ENCODE peak calls at places on chromosomes 1 and 21, in eight cellular contexts. One of them, this sample, is unnamed.

GRCh38 chr1:48291421-48291820 is 68.9 kb downstream of the SLC5A9 start:
- DNase-seq in lower leg skin: no peak
- DNase-seq in cardiac fibroblast: no peak
- DNase-seq in brain microvascular endothelial cell: no peak
- DNase-seq in astrocyte: no peak
- DNase-seq in endodermal cell: no peak
- DNase-seq in right lobe of liver: no peak
- DNase-seq in omental fat pad: no peak
- DNase-seq in this sample: no peak

GRCh38 chr1:152962876-152963415 is 7.5 kb upstream of the SPRR4 start:
- DNase-seq in lower leg skin: peak
- DNase-seq in cardiac fibroblast: no peak
- DNase-seq in brain microvascular endothelial cell: no peak
- DNase-seq in astrocyte: no peak
- DNase-seq in endodermal cell: no peak
- DNase-seq in right lobe of liver: no peak
- DNase-seq in omental fat pad: no peak
- DNase-seq in this sample: no peak

GRCh38 chr1:17591814-17592430 is 52.4 kb downstream of the ARHGEF10L start:
- DNase-seq in lower leg skin: no peak
- DNase-seq in cardiac fibroblast: no peak
- DNase-seq in brain microvascular endothelial cell: no peak
- DNase-seq in astrocyte: no peak
- DNase-seq in endodermal cell: no peak
- DNase-seq in right lobe of liver: peak
- DNase-seq in omental fat pad: no peak
- DNase-seq in this sample: no peak

GRCh38 chr21:14901482-14901958 is 163.3 kb downstream of the NRIP1 start:
- DNase-seq in lower leg skin: no peak
- DNase-seq in cardiac fibroblast: peak
- DNase-seq in brain microvascular endothelial cell: peak
- DNase-seq in astrocyte: peak
- DNase-seq in endodermal cell: no peak
- DNase-seq in right lobe of liver: no peak
- DNase-seq in omental fat pad: no peak
- DNase-seq in this sample: no peak

GRCh38 chr1:229047161-229047840 is 223.6 kb upstream of the RAB4A start:
- DNase-seq in lower leg skin: no peak
- DNase-seq in cardiac fibroblast: no peak
- DNase-seq in brain microvascular endothelial cell: no peak
- DNase-seq in astrocyte: no peak
- DNase-seq in endodermal cell: no peak
- DNase-seq in right lobe of liver: no peak
- DNase-seq in omental fat pad: no peak
- DNase-seq in this sample: no peak

GRCh38 chr21:45347712-45348477 is 57.1 kb upstream of the COL18A1 start:
- DNase-seq in lower leg skin: no peak
- DNase-seq in cardiac fibroblast: peak
- DNase-seq in brain microvascular endothelial cell: no peak
- DNase-seq in astrocyte: no peak
- DNase-seq in endodermal cell: peak
- DNase-seq in right lobe of liver: no peak
- DNase-seq in omental fat pad: no peak
- DNase-seq in this sample: no peak

GRCh38 chr21:34651032-34651431 is 17.8 kb upstream of the CLIC6 start:
- DNase-seq in lower leg skin: no peak
- DNase-seq in cardiac fibroblast: no peak
- DNase-seq in brain microvascular endothelial cell: no peak
- DNase-seq in astrocyte: no peak
- DNase-seq in endodermal cell: no peak
- DNase-seq in right lobe of liver: no peak
- DNase-seq in omental fat pad: no peak
- DNase-seq in this sample: no peak

GRCh38 chr1:78348526-78349284 is 142.1 kb upstream of the PTGFR start:
- DNase-seq in lower leg skin: no peak
- DNase-seq in cardiac fibroblast: peak
- DNase-seq in brain microvascular endothelial cell: peak
- DNase-seq in astrocyte: peak
- DNase-seq in endodermal cell: no peak
- DNase-seq in right lobe of liver: no peak
- DNase-seq in omental fat pad: no peak
- DNase-seq in this sample: no peak

GRCh38 chr1:1631793-1632420 is at the start of gene MMP23B:
- DNase-seq in lower leg skin: no peak
- DNase-seq in cardiac fibroblast: no peak
- DNase-seq in brain microvascular endothelial cell: no peak
- DNase-seq in astrocyte: no peak
- DNase-seq in endodermal cell: peak
- DNase-seq in right lobe of liver: no peak
- DNase-seq in omental fat pad: no peak
- DNase-seq in this sample: no peak

GRCh38 chr1:99682291-99682751 is 36.4 kb downstream of the PALMD start:
- DNase-seq in lower leg skin: no peak
- DNase-seq in cardiac fibroblast: peak
- DNase-seq in brain microvascular endothelial cell: peak
- DNase-seq in astrocyte: peak
- DNase-seq in endodermal cell: no peak
- DNase-seq in right lobe of liver: no peak
- DNase-seq in omental fat pad: no peak
- DNase-seq in this sample: no peak

GRCh38 chr1:99691175-99691574 is 45.3 kb downstream of the PALMD start:
- DNase-seq in lower leg skin: no peak
- DNase-seq in cardiac fibroblast: peak
- DNase-seq in brain microvascular endothelial cell: no peak
- DNase-seq in astrocyte: no peak
- DNase-seq in endodermal cell: no peak
- DNase-seq in right lobe of liver: no peak
- DNase-seq in omental fat pad: no peak
- DNase-seq in this sample: no peak

GRCh38 chr1:99680258-99680657 is 34.3 kb downstream of the PALMD start:
- DNase-seq in lower leg skin: no peak
- DNase-seq in cardiac fibroblast: peak
- DNase-seq in brain microvascular endothelial cell: peak
- DNase-seq in astrocyte: peak
- DNase-seq in endodermal cell: no peak
- DNase-seq in right lobe of liver: no peak
- DNase-seq in omental fat pad: no peak
- DNase-seq in this sample: no peak

GRCh38 chr1:99681583-99681982 is 35.7 kb downstream of the PALMD start:
- DNase-seq in lower leg skin: no peak
- DNase-seq in cardiac fibroblast: peak
- DNase-seq in brain microvascular endothelial cell: peak
- DNase-seq in astrocyte: no peak
- DNase-seq in endodermal cell: no peak
- DNase-seq in right lobe of liver: no peak
- DNase-seq in omental fat pad: no peak
- DNase-seq in this sample: no peak

DNA sequence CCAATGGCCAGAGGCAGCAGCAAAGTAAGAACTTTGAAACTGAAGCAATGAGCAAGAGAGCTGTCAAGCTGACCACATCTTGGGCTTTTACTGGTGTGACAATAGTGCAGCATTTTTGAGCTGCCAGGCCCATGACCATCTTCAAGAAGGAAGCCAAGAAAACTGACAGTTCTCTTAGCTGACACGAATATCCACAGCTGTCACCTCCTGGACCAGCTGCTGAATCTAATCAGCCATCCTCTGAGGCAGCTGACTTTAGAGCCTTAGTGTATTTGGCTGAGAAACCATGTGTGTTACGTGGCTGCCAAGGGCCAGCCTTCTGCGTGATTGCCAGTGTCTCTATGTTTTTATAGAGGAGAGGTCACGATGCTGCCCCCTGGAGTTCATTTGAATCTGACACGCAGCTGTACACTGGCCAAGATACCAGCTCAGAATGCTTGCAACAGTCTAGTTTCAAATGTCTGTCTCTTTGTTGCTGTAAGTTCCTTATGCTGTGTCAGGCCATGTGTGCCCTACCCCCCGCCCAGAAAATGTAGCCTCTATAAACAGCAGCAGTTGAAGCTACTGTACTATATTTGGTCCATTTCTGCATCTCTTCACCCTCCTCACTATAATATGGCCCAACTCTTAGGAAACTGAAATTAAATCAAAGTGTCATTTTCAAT is 39.7 kb downstream of the PALMD start:
- DNase-seq in lower leg skin: peak
- DNase-seq in cardiac fibroblast: peak
- DNase-seq in brain microvascular endothelial cell: peak
- DNase-seq in astrocyte: peak
- DNase-seq in endodermal cell: peak
- DNase-seq in right lobe of liver: peak
- DNase-seq in omental fat pad: peak
- DNase-seq in this sample: no peak
- TF ChIP-seq CTCF in lower leg skin: no peak
- TF ChIP-seq CTCF in cardiac fibroblast: peak
- TF ChIP-seq CTCF in brain microvascular endothelial cell: peak
- TF ChIP-seq CTCF in astrocyte: peak
- TF ChIP-seq CTCF in endodermal cell: peak
- TF ChIP-seq CTCF in right lobe of liver: peak
- TF ChIP-seq CTCF in omental fat pad: no peak
- TF ChIP-seq CTCF in this sample: no peak

GRCh38 chr1:205141236-205142104 is 19.7 kb upstream of the RBBP5 start:
- DNase-seq in lower leg skin: peak
- DNase-seq in cardiac fibroblast: peak
- DNase-seq in brain microvascular endothelial cell: peak
- DNase-seq in astrocyte: peak
- DNase-seq in endodermal cell: peak
- DNase-seq in right lobe of liver: peak
- DNase-seq in omental fat pad: peak
- DNase-seq in this sample: peak
- TF ChIP-seq CTCF in lower leg skin: no peak
- TF ChIP-seq CTCF in cardiac fibroblast: peak
- TF ChIP-seq CTCF in brain microvascular endothelial cell: peak
- TF ChIP-seq CTCF in astrocyte: peak
- TF ChIP-seq CTCF in endodermal cell: peak
- TF ChIP-seq CTCF in right lobe of liver: peak
- TF ChIP-seq CTCF in omental fat pad: peak
- TF ChIP-seq CTCF in this sample: peak

DNA sequence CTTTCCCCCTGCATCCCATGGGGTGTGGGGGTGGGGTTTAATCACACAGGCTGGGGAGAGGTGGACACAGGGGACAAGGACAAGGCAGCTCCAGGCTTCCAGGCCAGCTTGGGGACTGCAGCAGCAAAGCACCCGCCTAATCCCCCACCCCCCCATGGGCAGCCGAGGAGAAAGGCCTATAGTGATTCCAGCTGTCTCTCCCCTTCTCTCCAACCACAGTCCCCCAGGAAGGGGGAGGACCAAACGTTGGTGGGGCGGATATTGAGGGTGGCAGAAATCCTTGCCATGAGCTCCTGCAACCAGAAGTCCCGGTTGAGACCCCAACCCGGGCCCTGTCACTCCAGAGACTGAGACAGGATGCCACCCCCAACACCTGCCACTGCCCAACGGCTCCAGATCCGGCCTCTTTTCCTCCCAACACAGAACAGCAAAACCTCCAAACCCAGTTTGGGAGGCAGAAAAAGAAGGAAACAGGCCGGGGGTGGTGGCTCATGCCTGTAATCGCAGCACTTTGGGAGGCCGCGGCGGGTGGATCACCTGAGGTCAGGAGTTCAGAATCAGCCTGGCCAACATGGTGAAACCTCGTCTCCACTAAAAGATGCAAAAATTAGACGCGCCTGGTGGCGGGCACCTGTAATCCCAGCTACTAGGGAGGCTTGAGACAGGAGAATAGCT is 1.7 kb downstream of the EPHA2 start:
- DNase-seq in lower leg skin: no peak
- DNase-seq in cardiac fibroblast: no peak
- DNase-seq in brain microvascular endothelial cell: no peak
- DNase-seq in astrocyte: no peak
- DNase-seq in endodermal cell: peak
- DNase-seq in right lobe of liver: no peak
- DNase-seq in omental fat pad: no peak
- DNase-seq in this sample: no peak
- TF ChIP-seq CTCF in lower leg skin: no peak
- TF ChIP-seq CTCF in cardiac fibroblast: no peak
- TF ChIP-seq CTCF in brain microvascular endothelial cell: no peak
- TF ChIP-seq CTCF in astrocyte: no peak
- TF ChIP-seq CTCF in endodermal cell: no peak
- TF ChIP-seq CTCF in right lobe of liver: no peak
- TF ChIP-seq CTCF in omental fat pad: no peak
- TF ChIP-seq CTCF in this sample: no peak

DNA sequence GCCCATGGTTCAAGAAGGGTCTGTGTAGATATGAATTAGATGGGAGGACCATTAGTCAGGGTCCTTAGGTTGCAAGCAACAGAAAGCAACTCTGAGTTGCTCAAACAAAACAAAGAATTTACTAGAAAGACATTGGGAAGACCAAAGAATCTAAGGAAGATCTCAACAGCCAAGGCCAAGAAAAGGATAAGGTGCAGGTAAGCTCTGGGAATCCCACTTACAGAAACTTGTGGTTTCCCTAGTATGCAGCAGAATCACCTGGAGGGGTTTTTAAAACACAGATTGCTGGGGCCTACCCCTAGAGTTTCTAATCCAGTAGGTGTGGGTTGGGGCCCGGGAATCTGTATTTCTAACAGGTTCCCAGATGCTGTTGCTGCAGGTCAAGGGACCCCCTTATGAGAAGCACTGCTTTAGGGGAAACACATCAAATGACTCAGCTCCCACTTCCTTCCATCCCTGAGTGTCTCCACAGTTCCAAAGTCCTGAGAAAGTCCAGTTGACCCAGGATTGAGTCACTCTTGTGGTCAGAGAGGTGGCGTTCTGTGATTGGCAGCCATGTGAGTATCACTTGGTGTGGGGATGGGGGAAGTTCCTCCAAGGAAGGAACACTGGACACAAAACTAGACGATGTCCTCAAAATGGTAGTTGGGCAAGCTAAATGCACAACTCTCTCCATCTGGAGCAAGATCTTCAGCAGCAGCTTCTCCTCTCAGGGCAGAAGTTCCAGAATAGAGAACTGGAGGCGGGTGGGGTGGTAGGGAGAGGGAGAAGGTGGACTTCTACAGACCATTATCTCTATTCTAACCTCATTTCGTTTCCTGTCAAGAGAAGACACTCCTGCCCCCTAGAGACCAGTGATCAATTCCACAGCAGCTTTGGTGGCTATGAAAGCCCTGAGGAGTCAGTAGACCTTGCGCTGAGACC is 24.2 kb upstream of the EYA3 start:
- DNase-seq in lower leg skin: no peak
- DNase-seq in cardiac fibroblast: peak
- DNase-seq in brain microvascular endothelial cell: peak
- DNase-seq in astrocyte: peak
- DNase-seq in endodermal cell: peak
- DNase-seq in right lobe of liver: peak
- DNase-seq in omental fat pad: no peak
- DNase-seq in this sample: no peak
- TF ChIP-seq CTCF in lower leg skin: no peak
- TF ChIP-seq CTCF in cardiac fibroblast: peak
- TF ChIP-seq CTCF in brain microvascular endothelial cell: peak
- TF ChIP-seq CTCF in astrocyte: peak
- TF ChIP-seq CTCF in endodermal cell: peak
- TF ChIP-seq CTCF in right lobe of liver: peak
- TF ChIP-seq CTCF in omental fat pad: no peak
- TF ChIP-seq CTCF in this sample: no peak

This sample was measured in activated B cell treated with CpG ODN at 0.5 μM for 24 hours.